ENCODE peak calls at places on chromosome 16, in eight cellular contexts. One of them, this sample, is unnamed.

GRCh38 chr16:11016524-11016988 is 72.2 kb downstream of the CLEC16A start:
- DNase-seq in endothelial cell of umbilical vein: no peak
- DNase-seq in GM12878: no peak
- DNase-seq in transverse colon: no peak
- DNase-seq in body of pancreas: no peak
- DNase-seq in NB4: no peak
- DNase-seq in A549: peak; percentile 50
- DNase-seq in adrenal gland: no peak
- DNase-seq in this sample: no peak

GRCh38 chr16:23257682-23258081 is 44.4 kb upstream of the SCNN1B start:
- DNase-seq in A549: no peak
- DNase-seq in transverse colon: no peak
- DNase-seq in body of pancreas: no peak
- DNase-seq in NB4: no peak
- DNase-seq in GM12878: no peak
- DNase-seq in adrenal gland: no peak
- DNase-seq in endothelial cell of umbilical vein: no peak
- DNase-seq in this sample: no peak

GRCh38 chr16:86322283-86322682 is 188.0 kb upstream of the FOXF1 start:
- DNase-seq in GM12878: no peak
- DNase-seq in body of pancreas: no peak
- DNase-seq in A549: no peak
- DNase-seq in adrenal gland: no peak
- DNase-seq in transverse colon: no peak
- DNase-seq in endothelial cell of umbilical vein: no peak
- DNase-seq in NB4: no peak
- DNase-seq in this sample: no peak

GRCh38 chr16:4332623-4333307 is 16.9 kb downstream of the GLIS2 start:
- DNase-seq in endothelial cell of umbilical vein: no peak
- DNase-seq in NB4: no peak
- DNase-seq in transverse colon: no peak
- DNase-seq in GM12878: no peak
- DNase-seq in adrenal gland: no peak
- DNase-seq in body of pancreas: no peak
- DNase-seq in A549: no peak
- DNase-seq in this sample: no peak

GRCh38 chr16:84284168-84284722 is 10.4 kb upstream of the WFDC1 start:
- DNase-seq in A549: no peak
- DNase-seq in transverse colon: peak; percentile 61
- DNase-seq in GM12878: no peak
- DNase-seq in endothelial cell of umbilical vein: no peak
- DNase-seq in body of pancreas: peak; percentile 26
- DNase-seq in adrenal gland: peak; percentile 67
- DNase-seq in NB4: no peak
- DNase-seq in this sample: no peak

GRCh38 chr16:87132361-87133014 is 184.7 kb downstream of the C16orf95 start:
- DNase-seq in endothelial cell of umbilical vein: no peak
- DNase-seq in GM12878: no peak
- DNase-seq in A549: no peak
- DNase-seq in body of pancreas: no peak
- DNase-seq in transverse colon: no peak
- DNase-seq in adrenal gland: no peak
- DNase-seq in NB4: no peak
- DNase-seq in this sample: no peak

GRCh38 chr16:5065813-5066212 is at the start of gene C16orf89:
- DNase-seq in A549: no peak
- DNase-seq in endothelial cell of umbilical vein: no peak
- DNase-seq in GM12878: no peak
- DNase-seq in transverse colon: no peak
- DNase-seq in body of pancreas: peak; percentile 50
- DNase-seq in NB4: no peak
- DNase-seq in adrenal gland: no peak
- DNase-seq in this sample: no peak

GRCh38 chr16:83723244-83723643 is 84.5 kb upstream of the HSBP1 start:
- DNase-seq in transverse colon: no peak
- DNase-seq in adrenal gland: no peak
- DNase-seq in endothelial cell of umbilical vein: no peak
- DNase-seq in GM12878: no peak
- DNase-seq in A549: no peak
- DNase-seq in body of pancreas: no peak
- DNase-seq in NB4: no peak
- DNase-seq in this sample: no peak

GRCh38 chr16:64162613-64163375 is 959.1 kb downstream of the CDH11 start:
- DNase-seq in NB4: no peak
- DNase-seq in A549: no peak
- DNase-seq in endothelial cell of umbilical vein: peak; percentile 95
- DNase-seq in GM12878: no peak
- DNase-seq in adrenal gland: no peak
- DNase-seq in transverse colon: no peak
- DNase-seq in body of pancreas: no peak
- DNase-seq in this sample: no peak

GRCh38 chr16:64153718-64154117 is 968.1 kb downstream of the CDH11 start:
- DNase-seq in transverse colon: no peak
- DNase-seq in A549: no peak
- DNase-seq in adrenal gland: no peak
- DNase-seq in NB4: no peak
- DNase-seq in body of pancreas: no peak
- DNase-seq in GM12878: no peak
- DNase-seq in endothelial cell of umbilical vein: no peak
- DNase-seq in this sample: no peak

GRCh38 chr16:64159986-64160385 is 961.9 kb downstream of the CDH11 start:
- DNase-seq in A549: no peak
- DNase-seq in endothelial cell of umbilical vein: no peak
- DNase-seq in GM12878: no peak
- DNase-seq in transverse colon: no peak
- DNase-seq in NB4: no peak
- DNase-seq in body of pancreas: no peak
- DNase-seq in adrenal gland: no peak
- DNase-seq in this sample: no peak

GRCh38 chr16:64158941-64159588 is 962.8 kb downstream of the CDH11 start:
- DNase-seq in adrenal gland: no peak
- DNase-seq in NB4: no peak
- DNase-seq in body of pancreas: no peak
- DNase-seq in transverse colon: no peak
- DNase-seq in A549: no peak
- DNase-seq in GM12878: no peak
- DNase-seq in endothelial cell of umbilical vein: no peak
- DNase-seq in this sample: no peak
- TF ChIP-seq POLR2A in adrenal gland: no peak
- TF ChIP-seq POLR2A in NB4: no peak
- TF ChIP-seq POLR2A in body of pancreas: no peak
- TF ChIP-seq POLR2A in transverse colon: no peak
- TF ChIP-seq POLR2A in A549: no peak
- TF ChIP-seq POLR2A in GM12878: no peak
- TF ChIP-seq POLR2A in endothelial cell of umbilical vein: no peak
- TF ChIP-seq POLR2A in this sample: no peak

GRCh38 chr16:1691276-1691675 is 13.2 kb downstream of the JPT2 start:
- DNase-seq in GM12878: no peak
- DNase-seq in transverse colon: no peak
- DNase-seq in NB4: no peak
- DNase-seq in body of pancreas: no peak
- DNase-seq in A549: no peak
- DNase-seq in adrenal gland: no peak
- DNase-seq in endothelial cell of umbilical vein: no peak
- DNase-seq in this sample: no peak

GRCh38 chr16:1690810-1691209 is 12.7 kb downstream of the JPT2 start:
- DNase-seq in endothelial cell of umbilical vein: no peak
- DNase-seq in GM12878: no peak
- DNase-seq in adrenal gland: no peak
- DNase-seq in NB4: no peak
- DNase-seq in transverse colon: no peak
- DNase-seq in body of pancreas: no peak
- DNase-seq in A549: no peak
- DNase-seq in this sample: no peak

GRCh38 chr16:1688807-1689560 is 10.9 kb downstream of the JPT2 start:
- DNase-seq in GM12878: no peak
- DNase-seq in endothelial cell of umbilical vein: no peak
- DNase-seq in NB4: no peak
- DNase-seq in body of pancreas: peak; percentile 86
- DNase-seq in transverse colon: no peak
- DNase-seq in adrenal gland: no peak
- DNase-seq in A549: peak; percentile 89
- DNase-seq in this sample: no peak

GRCh38 chr16:1689853-1690252 is 11.8 kb downstream of the JPT2 start:
- DNase-seq in NB4: no peak
- DNase-seq in A549: no peak
- DNase-seq in endothelial cell of umbilical vein: no peak
- DNase-seq in transverse colon: no peak
- DNase-seq in adrenal gland: no peak
- DNase-seq in body of pancreas: peak; percentile 32
- DNase-seq in GM12878: no peak
- DNase-seq in this sample: no peak

DNA sequence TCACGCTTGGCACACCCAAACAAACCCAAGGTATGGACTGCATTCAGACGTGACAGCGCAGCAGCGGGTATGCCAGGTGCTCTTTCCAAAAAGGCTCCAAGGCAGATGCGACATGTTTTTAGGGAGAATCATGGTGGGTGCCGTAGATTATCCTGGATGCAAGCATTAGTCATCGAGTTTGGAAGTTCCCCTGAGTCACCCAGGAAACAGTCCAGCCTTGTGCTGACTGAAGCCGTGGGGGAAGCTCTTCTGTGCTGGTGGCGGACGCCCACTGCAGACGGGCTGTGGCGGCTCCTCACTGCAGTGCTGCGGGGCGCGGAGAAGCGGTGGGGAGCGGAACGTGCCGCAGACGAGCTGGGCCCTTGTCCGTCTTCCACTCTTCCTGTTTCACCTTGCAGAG is 13.9 kb downstream of the JPT2 start:
- DNase-seq in A549: peak; percentile 82
- DNase-seq in body of pancreas: no peak
- DNase-seq in transverse colon: no peak
- DNase-seq in GM12878: no peak
- DNase-seq in adrenal gland: peak; percentile 53
- DNase-seq in NB4: no peak
- DNase-seq in endothelial cell of umbilical vein: no peak
- DNase-seq in this sample: no peak
- TF ChIP-seq POLR2A in A549: no peak
- TF ChIP-seq POLR2A in body of pancreas: no peak
- TF ChIP-seq POLR2A in transverse colon: no peak
- TF ChIP-seq POLR2A in GM12878: no peak
- TF ChIP-seq POLR2A in adrenal gland: no peak
- TF ChIP-seq POLR2A in NB4: no peak
- TF ChIP-seq POLR2A in endothelial cell of umbilical vein: no peak
- TF ChIP-seq POLR2A in this sample: no peak

GRCh38 chr16:28537964-28538732 is 626 bp downstream of the NUPR1 start:
- DNase-seq in endothelial cell of umbilical vein: no peak
- DNase-seq in NB4: no peak
- DNase-seq in transverse colon: peak; percentile 41
- DNase-seq in body of pancreas: peak; percentile 47
- DNase-seq in GM12878: no peak
- DNase-seq in A549: no peak
- DNase-seq in adrenal gland: peak; percentile 47
- DNase-seq in this sample: no peak

GRCh38 chr16:28543072-28543471 is 4.3 kb upstream of the NUPR1 start:
- DNase-seq in body of pancreas: peak; percentile 41
- DNase-seq in endothelial cell of umbilical vein: no peak
- DNase-seq in NB4: peak; percentile 76
- DNase-seq in A549: no peak
- DNase-seq in adrenal gland: no peak
- DNase-seq in transverse colon: peak; percentile 82
- DNase-seq in GM12878: no peak
- DNase-seq in this sample: no peak

GRCh38 chr16:28534542-28535373 is 4.0 kb downstream of the NUPR1 start:
- DNase-seq in transverse colon: peak; percentile 47
- DNase-seq in NB4: peak; percentile 93
- DNase-seq in body of pancreas: peak; percentile 64
- DNase-seq in A549: no peak
- DNase-seq in endothelial cell of umbilical vein: no peak
- DNase-seq in GM12878: no peak
- DNase-seq in adrenal gland: peak; percentile 74
- DNase-seq in this sample: no peak

GRCh38 chr16:28537076-28537475 is 1.7 kb downstream of the NUPR1 start:
- DNase-seq in adrenal gland: no peak
- DNase-seq in transverse colon: no peak
- DNase-seq in endothelial cell of umbilical vein: no peak
- DNase-seq in body of pancreas: no peak
- DNase-seq in NB4: no peak
- DNase-seq in A549: no peak
- DNase-seq in GM12878: no peak
- DNase-seq in this sample: no peak

DNA sequence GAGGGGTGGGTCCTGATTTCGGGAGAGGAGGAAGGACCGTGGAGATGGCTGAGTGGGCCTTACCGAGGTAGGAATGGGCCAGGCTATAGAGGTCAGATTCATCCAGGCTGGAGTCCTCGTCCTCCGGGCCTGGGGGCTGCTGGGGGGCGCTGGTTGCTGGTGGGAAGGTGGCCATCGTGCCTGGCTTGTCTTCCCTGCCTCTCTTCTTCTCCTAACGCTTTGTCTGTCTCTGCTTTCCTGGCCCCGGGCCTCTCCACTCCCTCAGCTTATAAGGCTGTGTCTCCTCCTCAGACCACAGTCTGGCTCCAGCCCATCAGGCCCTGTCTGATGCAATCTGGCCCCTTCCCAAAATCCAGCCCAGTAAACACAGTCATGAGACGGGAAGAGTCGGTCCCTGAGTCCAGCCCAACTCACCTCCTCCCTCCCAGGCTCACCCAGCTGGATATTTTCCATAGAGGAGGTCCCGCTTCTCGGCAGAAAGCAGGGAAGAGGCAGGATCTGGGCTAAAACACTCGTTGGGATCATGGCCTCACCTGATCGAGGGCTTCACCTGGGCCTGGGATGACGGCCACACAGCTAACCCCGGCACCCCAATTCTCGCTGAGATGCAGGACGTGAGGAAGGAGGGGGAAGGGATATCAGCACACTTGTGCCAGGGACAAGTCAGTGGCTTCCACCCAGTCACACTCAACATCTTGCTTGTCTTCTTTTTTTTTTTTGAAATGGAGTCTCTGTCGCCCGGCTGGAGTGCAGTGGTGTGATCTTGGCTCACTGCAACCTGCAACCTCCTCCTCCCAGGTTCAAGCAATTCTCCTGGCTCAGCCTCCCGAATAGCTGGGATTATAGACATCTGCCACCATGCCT is at the start of gene NUPR1:
- DNase-seq in A549: peak; percentile 63
- DNase-seq in GM12878: no peak
- DNase-seq in NB4: no peak
- DNase-seq in adrenal gland: peak; percentile 98
- DNase-seq in endothelial cell of umbilical vein: peak; percentile 62
- DNase-seq in body of pancreas: peak; percentile 99
- DNase-seq in transverse colon: peak; percentile 94
- DNase-seq in this sample: no peak
- TF ChIP-seq POLR2A in A549: no peak
- TF ChIP-seq POLR2A in GM12878: no peak
- TF ChIP-seq POLR2A in NB4: no peak
- TF ChIP-seq POLR2A in adrenal gland: peak; percentile 64
- TF ChIP-seq POLR2A in endothelial cell of umbilical vein: no peak
- TF ChIP-seq POLR2A in body of pancreas: peak; percentile 95
- TF ChIP-seq POLR2A in transverse colon: peak; percentile 90
- TF ChIP-seq POLR2A in this sample: no peak

DNA sequence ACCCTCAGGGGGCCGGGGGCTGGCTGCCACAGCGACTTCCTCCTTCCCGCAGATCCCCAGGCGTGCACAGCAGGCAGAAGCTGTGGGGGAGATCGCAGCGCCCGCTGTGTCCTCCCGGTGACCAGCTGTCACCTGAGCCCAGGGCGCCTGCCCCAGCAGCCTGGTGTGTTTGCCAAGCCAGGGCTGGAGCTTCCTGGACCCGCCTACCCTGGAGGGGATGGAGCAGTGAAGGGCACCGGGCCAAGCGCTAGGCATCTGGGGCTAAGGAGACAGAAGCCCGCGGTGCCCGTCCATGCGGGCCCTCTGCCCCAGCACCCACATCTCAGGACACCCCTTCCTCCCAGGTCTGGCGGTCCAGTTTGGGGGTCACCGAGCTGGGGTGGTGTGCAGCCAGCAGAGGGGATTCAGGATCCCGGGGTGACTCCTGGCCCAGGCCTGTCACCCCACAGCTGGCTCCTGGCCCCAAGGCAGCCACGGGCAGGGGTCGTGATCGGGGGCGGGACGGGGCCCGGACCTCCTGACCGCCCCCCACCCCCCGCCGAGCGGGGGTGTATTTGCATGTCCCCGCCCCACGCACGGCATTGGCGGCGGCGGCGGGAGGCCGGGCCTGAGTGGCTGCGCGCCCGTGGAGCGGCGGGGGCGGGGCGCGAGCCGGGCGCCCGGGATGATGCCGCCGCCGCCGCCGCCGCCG is at the start of gene RAB26:
- DNase-seq in body of pancreas: peak; percentile 99
- DNase-seq in adrenal gland: peak; percentile 94
- DNase-seq in A549: peak; percentile 85
- DNase-seq in GM12878: no peak
- DNase-seq in endothelial cell of umbilical vein: peak; percentile 46
- DNase-seq in NB4: peak; percentile 81
- DNase-seq in transverse colon: peak; percentile 91
- DNase-seq in this sample: peak; percentile 56
- TF ChIP-seq POLR2A in body of pancreas: peak; percentile 90
- TF ChIP-seq POLR2A in adrenal gland: no peak
- TF ChIP-seq POLR2A in A549: peak; percentile 33
- TF ChIP-seq POLR2A in GM12878: no peak
- TF ChIP-seq POLR2A in endothelial cell of umbilical vein: no peak
- TF ChIP-seq POLR2A in NB4: no peak
- TF ChIP-seq POLR2A in transverse colon: peak; percentile 67
- TF ChIP-seq POLR2A in this sample: no peak